ENCODE peak calls at places on chromosomes 13 and 19, in five cellular contexts. N is breast epithelium, Y is K562, K is stomach, U is transverse colon. R is an unnamed sample.

GRCh38 chr13:89470901-89471300 is 1799.7 kb downstream of the SLITRK5 start:
- DNase-seq in N (no peak), K (no peak), Y (no peak), U (no peak), R (no peak)

GRCh38 chr13:51785592-51786424 is 18.2 kb downstream of the DHRS12 start:
- DNase-seq in Y (peak; percentile 45), N (no peak), U (no peak), K (peak; percentile 51), R (peak; percentile 80)

GRCh38 chr19:43781630-43782310 is 997 bp upstream of the KCNN4 start:
- DNase-seq in N (no peak), K (no peak), U (no peak), Y (no peak), R (no peak)

GRCh38 chr13:113901231-113901630 is 37.4 kb upstream of the GAS6 start:
- DNase-seq in N (peak; percentile 17), K (no peak), Y (no peak), U (no peak), R (no peak)

GRCh38 chr13:25085125-25085742 is 10.7 kb upstream of the PABPC3 start:
- DNase-seq in Y (no peak), K (peak; percentile 29), N (no peak), U (peak; percentile 9), R (no peak)

GRCh38 chr13:97233499-97233898 is 11.4 kb downstream of the MBNL2 start:
- DNase-seq in K (no peak), Y (no peak), U (no peak), N (no peak), R (no peak)

GRCh38 chr13:40800559-40800958 is 11.1 kb downstream of the SLC25A15 start:
- DNase-seq in U (no peak), Y (no peak), K (no peak), N (no peak), R (no peak)

GRCh38 chr19:35828694-35829301 is 16.2 kb upstream of the PRODH2 start:
- DNase-seq in Y (peak; percentile 67), N (no peak), K (peak; percentile 60), U (peak; percentile 38), R (no peak)

GRCh38 chr19:3855321-3855720 is 13.5 kb downstream of the ZFR2 start:
- DNase-seq in Y (no peak), N (no peak), K (peak; percentile 49), U (peak; percentile 54), R (no peak)

GRCh38 chr13:50422181-50423148 is 407.2 kb downstream of the KCNRG start:
- DNase-seq in U (no peak), K (no peak), N (no peak), Y (peak; percentile 42), R (no peak)

GRCh38 chr13:52845766-52846566 is 2.5 kb downstream of the PCDH8 start:
- DNase-seq in K (no peak), U (peak; percentile 55), N (no peak), Y (no peak), R (no peak)

GRCh38 chr19:45771331-45771933 is 2.4 kb upstream of the SIX5 start:
- DNase-seq in U (no peak), K (peak; percentile 40), N (no peak), Y (no peak), R (peak; percentile 78)

GRCh38 chr19:9406798-9407352 is 28.5 kb downstream of the ZNF266 start:
- DNase-seq in Y (peak; percentile 78), N (peak; percentile 23), K (peak; percentile 32), U (peak; percentile 26), R (peak; percentile 88)
- TF ChIP-seq POLR2AphosphoS5 in Y (no peak), N (no peak), K (no peak), U (no peak), R (no peak)

GRCh38 chr19:39828015-39828633 is 5.8 kb downstream of the DYRK1B start:
- DNase-seq in U (peak; percentile 38), K (no peak), N (no peak), Y (no peak), R (no peak)

GRCh38 chr19:39825531-39826076 is 8.4 kb downstream of the DYRK1B start:
- DNase-seq in Y (no peak), K (no peak), U (no peak), N (no peak), R (no peak)

GRCh38 chr19:39826311-39826945 is 7.5 kb downstream of the DYRK1B start:
- DNase-seq in K (peak; percentile 18), N (no peak), Y (no peak), U (no peak), R (no peak)

GRCh38 chr19:39828634-39829032 is 5.3 kb downstream of the DYRK1B start:
- DNase-seq in N (no peak), U (no peak), K (no peak), Y (no peak), R (no peak)

DNA sequence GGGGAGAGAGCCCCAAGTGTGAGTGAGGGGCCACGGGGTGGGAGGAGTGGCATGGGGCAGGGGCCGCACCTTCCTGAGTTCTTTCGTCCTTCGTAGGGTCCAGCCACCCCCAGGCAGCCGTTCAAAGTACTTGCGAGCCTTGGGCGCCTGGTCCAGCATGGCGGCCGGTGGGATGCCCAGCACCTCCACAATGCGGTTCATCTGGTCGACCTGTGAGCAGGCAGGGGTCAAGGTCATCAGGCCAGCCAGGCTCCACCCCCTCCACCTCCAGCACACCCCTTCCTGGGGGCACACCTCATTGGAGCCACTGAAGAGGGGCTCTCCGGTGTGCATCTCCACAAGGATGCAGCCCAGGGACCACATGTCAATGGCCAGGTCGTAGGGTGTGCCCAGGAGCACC is 6.7 kb downstream of the DYRK1B start:
- DNase-seq in U (no peak), Y (no peak), K (no peak), N (no peak), R (no peak)
- TF ChIP-seq POLR2AphosphoS5 in U (no peak), Y (no peak), K (no peak), N (no peak), R (no peak)

GRCh38 chr19:53596056-53596455 is 35.7 kb upstream of the DPRX start:
- DNase-seq in N (no peak), K (no peak), Y (no peak), U (no peak), R (no peak)

GRCh38 chr19:53594811-53595509 is 36.8 kb upstream of the DPRX start:
- DNase-seq in Y (no peak), K (no peak), U (no peak), N (no peak), R (no peak)

GRCh38 chr19:53597023-53597422 is 34.8 kb upstream of the DPRX start:
- DNase-seq in Y (no peak), K (no peak), U (no peak), N (peak; percentile 89), R (no peak)

GRCh38 chr19:53598361-53598760 is 33.4 kb upstream of the DPRX start:
- DNase-seq in K (no peak), U (no peak), N (peak; percentile 47), Y (no peak), R (no peak)

GRCh38 chr19:53595510-53595867 is 36.3 kb upstream of the DPRX start:
- DNase-seq in U (no peak), N (no peak), K (no peak), Y (no peak), R (no peak)
- TF ChIP-seq POLR2AphosphoS5 in U (no peak), N (no peak), K (no peak), Y (no peak), R (no peak)

GRCh38 chr13:27919299-27919933 is 384 bp upstream of the PDX1 start:
- DNase-seq in N (no peak), U (no peak), K (no peak), Y (peak; percentile 44), R (no peak)

GRCh38 chr13:27918041-27918917 is 1.5 kb upstream of the PDX1 start:
- DNase-seq in Y (no peak), K (no peak), U (no peak), N (no peak), R (no peak)

GRCh38 chr13:27915301-27916207 is 4.2 kb upstream of the PDX1 start:
- DNase-seq in U (no peak), K (no peak), N (no peak), Y (no peak), R (no peak)

GRCh38 chr13:27918918-27919255 is 913 bp upstream of the PDX1 start:
- DNase-seq in U (no peak), Y (no peak), K (no peak), N (no peak), R (no peak)

GRCh38 chr13:27917121-27917947 is 2.5 kb upstream of the PDX1 start:
- DNase-seq in Y (no peak), K (no peak), U (no peak), N (no peak), R (no peak)
- TF ChIP-seq POLR2AphosphoS5 in Y (no peak), K (no peak), U (no peak), N (no peak), R (peak; percentile 38)